ENCODE peak calls at places on chromosomes 11 and 22, in six cellular contexts. A, C, X, B, T and S are unnamed samples.

GRCh38 chr11:29801561-29801960 is 215.3 kb downstream of the KCNA4 start:
- DNase-seq in A (no peak), C (no peak), X (no peak), B (no peak), T (no peak), S (no peak)

GRCh38 chr22:19432092-19432844 is at the start of gene MRPL40:
- DNase-seq in A (peak; percentile 72), C (peak; percentile 83), X (peak; percentile 94), B (no peak), T (peak; percentile 94), S (peak; percentile 95)

GRCh38 chr11:32469791-32470190 is 34.5 kb upstream of the WT1 start:
- DNase-seq in A (no peak), C (no peak), X (no peak), B (no peak), T (no peak), S (no peak)

GRCh38 chr11:24965780-24966179 is 468.9 kb downstream of the LUZP2 start:
- DNase-seq in A (no peak), C (no peak), X (no peak), B (no peak), T (no peak), S (no peak)

GRCh38 chr11:17371614-17372013 is 16.8 kb downstream of the KCNJ11 start:
- DNase-seq in A (no peak), C (no peak), X (no peak), B (no peak), T (no peak), S (no peak)

GRCh38 chr11:105969756-105970155 is 52.3 kb downstream of the MSANTD4 start:
- DNase-seq in A (no peak), C (no peak), X (no peak), B (no peak), T (no peak), S (no peak)

GRCh38 chr22:22655452-22656108 is 11.2 kb downstream of the GGTLC2 start:
- DNase-seq in A (no peak), C (no peak), X (no peak), B (no peak), T (no peak), S (no peak)

GRCh38 chr22:29478326-29479276 is 1.4 kb upstream of the NEFH start:
- DNase-seq in A (peak; percentile 28), C (no peak), X (peak; percentile 46), B (no peak), T (no peak), S (no peak)

GRCh38 chr22:49934144-49934890 is 15.9 kb downstream of the CRELD2 start:
- DNase-seq in A (no peak), C (no peak), X (peak; percentile 65), B (no peak), T (peak; percentile 83), S (peak; percentile 89)

GRCh38 chr11:24198458-24198857 is 298.4 kb upstream of the LUZP2 start:
- DNase-seq in A (no peak), C (no peak), X (no peak), B (no peak), T (no peak), S (no peak)

GRCh38 chr11:83818349-83818748 is 532.2 kb upstream of the CCDC90B start:
- DNase-seq in A (no peak), C (no peak), X (no peak), B (no peak), T (no peak), S (no peak)

GRCh38 chr11:109033627-109034340 is 368.9 kb downstream of the DDX10 start:
- DNase-seq in A (no peak), C (no peak), X (no peak), B (no peak), T (no peak), S (no peak)

GRCh38 chr22:19139001-19139356 is 5.5 kb downstream of the ESS2 start:
- DNase-seq in A (no peak), C (no peak), X (no peak), B (no peak), T (no peak), S (no peak)

GRCh38 chr22:45206233-45206632 is 34.5 kb downstream of the KIAA0930 start:
- DNase-seq in A (no peak), C (no peak), X (no peak), B (no peak), T (no peak), S (no peak)

GRCh38 chr22:28506207-28506606 is 173.4 kb downstream of the TTC28 start:
- DNase-seq in A (no peak), C (no peak), X (no peak), B (no peak), T (no peak), S (no peak)

GRCh38 chr11:113689711-113690618 is 16.1 kb downstream of the TMPRSS5 start:
- DNase-seq in A (no peak), C (no peak), X (no peak), B (no peak), T (no peak), S (no peak)

GRCh38 chr11:113694390-113694789 is 11.7 kb downstream of the TMPRSS5 start:
- DNase-seq in A (no peak), C (no peak), X (no peak), B (no peak), T (no peak), S (peak; percentile 50)

GRCh38 chr11:113693030-113693429 is 13.1 kb downstream of the TMPRSS5 start:
- DNase-seq in A (no peak), C (no peak), X (no peak), B (no peak), T (no peak), S (peak; percentile 72)

GRCh38 chr11:113695207-113695606 is 10.9 kb downstream of the TMPRSS5 start:
- DNase-seq in A (no peak), C (no peak), X (no peak), B (no peak), T (no peak), S (no peak)

GRCh38 chr11:113690619-113691569 is 15.2 kb downstream of the TMPRSS5 start:
- DNase-seq in A (peak; percentile 70), C (peak; percentile 23), X (no peak), B (peak; percentile 17), T (peak; percentile 75), S (no peak)
- TF ChIP-seq EP300 in A (no peak), C (peak; percentile 16), X (no peak), B (no peak), T (no peak), S (no peak)

GRCh38 chr22:17563936-17564391 is 666 bp downstream of the SLC25A18 start:
- DNase-seq in A (no peak), C (no peak), X (no peak), B (no peak), T (no peak), S (no peak)
- TF ChIP-seq EP300 in A (no peak), C (no peak), X (peak; percentile 62), B (no peak), T (peak; percentile 87), S (no peak)

DNA sequence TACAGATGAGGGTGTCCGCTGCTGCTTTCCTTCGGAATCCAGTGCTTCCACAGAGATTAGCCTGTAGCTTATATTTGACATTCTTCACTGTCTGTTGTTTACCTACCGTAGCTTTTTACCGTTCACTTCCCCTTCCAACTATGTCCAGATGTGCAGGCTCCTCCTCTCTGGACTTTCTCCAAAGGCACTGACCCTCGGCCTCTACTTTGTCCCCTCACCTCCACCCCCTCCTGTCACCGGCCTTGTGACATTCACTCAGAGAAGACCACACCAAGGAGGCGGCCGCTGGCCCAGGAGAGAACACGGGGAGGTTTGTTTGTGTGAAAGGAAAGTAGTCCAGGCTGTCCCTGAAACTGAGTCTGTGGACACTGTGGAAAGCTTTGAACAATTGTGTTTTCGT is 15.5 kb upstream of the ST14 start:
- DNase-seq in A (no peak), C (no peak), X (no peak), B (no peak), T (no peak), S (no peak)
- TF ChIP-seq EP300 in A (no peak), C (no peak), X (no peak), B (no peak), T (no peak), S (no peak)

DNA sequence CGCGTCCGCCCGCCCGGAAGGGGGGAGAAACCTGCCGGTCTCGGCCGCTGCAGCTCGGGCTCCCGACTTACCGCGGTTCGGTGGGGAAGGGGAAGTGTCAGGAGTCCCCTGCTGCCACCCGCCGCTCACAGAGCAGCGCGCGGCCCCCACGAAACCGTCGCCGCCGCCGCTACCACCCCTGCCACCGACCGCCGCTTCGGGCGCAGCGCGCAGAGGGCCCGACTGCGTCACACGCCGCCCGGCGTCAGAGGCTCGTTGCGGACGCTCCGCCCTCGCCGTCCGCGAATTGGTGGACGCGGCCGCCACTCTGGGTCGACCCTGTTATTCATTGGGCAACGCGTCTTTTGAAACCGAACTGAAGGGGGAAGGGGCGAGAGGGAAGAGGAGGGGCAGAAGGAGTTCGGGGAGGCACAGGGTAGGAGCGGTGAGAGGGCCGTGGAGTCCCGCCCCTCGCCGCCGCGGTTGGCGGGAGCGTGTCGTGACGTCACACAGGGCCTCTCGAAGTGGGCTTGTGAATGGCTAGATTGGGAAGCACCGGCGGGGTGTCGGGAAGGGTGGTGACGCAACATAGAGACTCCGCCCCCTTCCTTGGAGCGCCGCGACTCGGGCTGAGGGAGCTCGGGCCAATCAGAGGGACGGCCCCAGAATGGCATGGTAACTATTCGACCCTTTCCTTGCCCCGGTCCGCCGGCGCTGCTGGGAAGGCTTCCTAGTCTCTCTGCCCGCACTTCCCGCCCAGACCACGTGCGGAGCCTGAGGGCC is at the start of gene NUP98:
- DNase-seq in A (peak; percentile 98), C (peak; percentile 99), X (peak; percentile 100), B (peak; percentile 100), T (peak; percentile 100), S (peak; percentile 100)
- TF ChIP-seq EP300 in A (no peak), C (peak; percentile 73), X (peak; percentile 77), B (no peak), T (no peak), S (no peak)

GRCh38 chr11:61488651-61489291 is 19.8 kb upstream of the LRRC10B start:
- DNase-seq in A (no peak), C (peak; percentile 31), X (peak; percentile 72), B (no peak), T (peak; percentile 74), S (peak; percentile 24)
- TF ChIP-seq EP300 in A (no peak), C (no peak), X (no peak), B (no peak), T (no peak), S (no peak)